ENCODE peak calls at places on chromosomes 12 and 14, in six cellular contexts. T is choroid plexus epithelial cell, V is prostate gland, S is cardiac fibroblast, H is brain microvascular endothelial cell, W is bronchial epithelial cell. U is an unnamed sample.

GRCh38 chr12:95790025-95790911 is at the start of gene NTN4:
- DNase-seq in V (peak), W (no peak), T (peak), S (peak), H (peak), U (peak)

GRCh38 chr12:114657597-114657920 is 26.4 kb downstream of the TBX3 start:
- DNase-seq in T (no peak), V (no peak), W (no peak), S (no peak), H (no peak), U (no peak)

GRCh38 chr12:121535150-121536057 is 45.4 kb downstream of the KDM2B start:
- DNase-seq in S (no peak), T (no peak), V (no peak), W (no peak), H (no peak), U (no peak)

GRCh38 chr14:90274019-90274418 is 17.7 kb downstream of the PSMC1 start:
- DNase-seq in T (no peak), W (no peak), V (no peak), S (no peak), H (no peak), U (no peak)

GRCh38 chr12:91722072-91722471 is 423.6 kb downstream of the BTG1 start:
- DNase-seq in T (peak), W (peak), V (no peak), S (peak), H (no peak), U (no peak)

GRCh38 chr14:66979083-66979974 is 209.9 kb upstream of the GARIN2 start:
- DNase-seq in W (no peak), H (no peak), V (no peak), S (no peak), T (no peak), U (no peak)

GRCh38 chr12:102050660-102051430 is 10.9 kb downstream of the WASHC3 start:
- DNase-seq in W (no peak), H (no peak), V (no peak), S (no peak), T (no peak), U (no peak)

GRCh38 chr14:50191499-50191898 is 39.9 kb downstream of the SOS2 start:
- DNase-seq in S (no peak), T (no peak), V (no peak), H (no peak), W (no peak), U (no peak)

GRCh38 chr12:105072888-105073488 is 11.3 kb downstream of the ALDH1L2 start:
- DNase-seq in H (no peak), S (no peak), T (no peak), W (no peak), V (no peak), U (no peak)

GRCh38 chr12:9064815-9065606 is 50.7 kb downstream of the A2M start:
- DNase-seq in W (peak), V (peak), T (peak), H (peak), S (peak), U (no peak)

GRCh38 chr12:49809369-49810158 is 18.6 kb downstream of the NCKAP5L start:
- DNase-seq in T (no peak), V (no peak), H (no peak), S (no peak), W (no peak), U (no peak)

GRCh38 chr12:64665506-64665905 is 55.2 kb downstream of the RASSF3 start:
- DNase-seq in H (no peak), W (peak), T (peak), V (no peak), S (peak), U (no peak)

GRCh38 chr12:58030566-58031279 is 89.4 kb downstream of the ATP23 start:
- DNase-seq in H (no peak), T (peak), S (peak), V (no peak), W (peak), U (no peak)

GRCh38 chr14:47490353-47490752 is 185.1 kb downstream of the MDGA2 start:
- DNase-seq in H (no peak), W (no peak), S (no peak), V (no peak), T (no peak), U (no peak)

GRCh38 chr12:122081697-122082221 is 3.2 kb downstream of the MLXIP start:
- DNase-seq in V (no peak), T (peak), H (no peak), S (peak), W (peak), U (peak)

GRCh38 chr12:106245767-106246166 is 2.1 kb downstream of the CKAP4 start:
- DNase-seq in W (peak), T (peak), H (peak), V (peak), S (peak), U (no peak)
- H3K4me3 ChIP-seq in W (no peak), T (peak), H (peak), V (no peak), S (peak), U (peak)

DNA sequence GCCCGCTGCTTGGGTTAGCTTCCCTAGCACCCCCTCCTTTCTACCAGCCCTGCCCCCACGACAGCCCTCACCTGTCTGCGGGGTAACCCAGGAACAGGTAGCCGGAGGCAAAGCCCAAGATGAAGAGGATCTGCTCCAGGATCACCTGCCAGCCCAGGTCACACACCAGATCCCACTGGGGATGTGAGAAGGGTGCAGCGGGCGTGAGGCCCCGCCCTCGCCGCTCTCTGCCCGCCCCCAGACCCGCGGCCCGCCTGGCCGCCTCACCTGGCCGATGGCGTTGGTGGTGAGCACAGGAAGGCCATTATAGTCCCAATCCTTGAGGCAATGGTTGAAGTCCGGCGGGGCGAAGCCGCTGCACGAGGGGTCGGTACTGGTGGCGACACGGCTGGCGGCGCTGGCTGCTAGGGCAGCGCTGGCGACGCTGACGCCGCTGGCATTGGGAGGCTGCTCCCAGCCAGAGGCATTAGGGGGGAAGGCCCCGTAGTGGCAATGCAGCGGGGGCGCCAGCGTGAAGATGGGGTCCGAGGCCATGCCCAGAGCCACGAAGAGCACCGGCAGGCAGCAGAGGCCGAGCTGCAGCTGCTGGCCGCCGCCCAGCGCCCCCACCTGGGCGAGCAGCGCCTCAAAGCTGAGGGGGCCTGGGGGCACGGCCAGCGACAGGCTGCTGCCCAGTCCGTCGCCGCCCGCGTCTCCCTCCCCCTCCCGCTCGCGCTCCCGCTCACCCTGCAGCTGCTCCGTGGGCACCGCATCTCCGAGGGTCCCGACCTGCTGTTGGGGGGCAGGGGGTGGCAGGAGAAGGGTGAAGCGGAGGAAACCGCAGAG is 794 bp downstream of the SLC22A17 start:
- DNase-seq in W (no peak), T (no peak), S (no peak), V (no peak), H (no peak), U (no peak)
- TF ChIP-seq CTCF in W (peak), T (no peak), S (no peak), V (no peak), H (no peak), U (no peak)

GRCh38 chr12:96985515-96986362 is 78.7 kb downstream of the NEDD1 start:
- DNase-seq in W (no peak), H (no peak), S (peak), T (peak), V (peak), U (peak)
- H3K4me3 ChIP-seq in W (peak), H (peak), S (peak), T (peak), V (peak), U (peak)

GRCh38 chr12:69583203-69583602 is 2.1 kb upstream of the CCT2 start:
- DNase-seq in W (peak), H (no peak), V (no peak), T (no peak), S (no peak), U (no peak)
- TF ChIP-seq CTCF in W (peak), H (peak), V (no peak), T (peak), S (peak), U (no peak)